ENCODE peak calls at places on chromosomes 12 and 14, in seven cellular contexts. One of them, this sample, is unnamed. For H3K4me1, the result is how much of the 10 kb centered on the place peaks cover.

GRCh38 chr14:95540236-95540635 is 5.4 kb downstream of the GLRX5 start:
- DNase-seq in ovary: no peak
- DNase-seq in neural progenitor cell: no peak
- DNase-seq in kidney: no peak
- DNase-seq in neuronal stem cell: no peak
- DNase-seq in cardiac muscle cell: no peak
- DNase-seq in CD4-positive, CD25-positive, alpha-beta regulatory T cell: no peak
- DNase-seq in this sample: no peak

GRCh38 chr14:63713765-63714164 is 14.1 kb downstream of the SGPP1 start:
- DNase-seq in neuronal stem cell: no peak
- DNase-seq in CD4-positive, CD25-positive, alpha-beta regulatory T cell: no peak
- DNase-seq in kidney: no peak
- DNase-seq in ovary: no peak
- DNase-seq in neural progenitor cell: no peak
- DNase-seq in cardiac muscle cell: peak
- DNase-seq in this sample: no peak

GRCh38 chr12:75838309-75838708 is 193.3 kb downstream of the PHLDA1 start:
- DNase-seq in CD4-positive, CD25-positive, alpha-beta regulatory T cell: no peak
- DNase-seq in kidney: no peak
- DNase-seq in ovary: no peak
- DNase-seq in neuronal stem cell: no peak
- DNase-seq in cardiac muscle cell: no peak
- DNase-seq in neural progenitor cell: no peak
- DNase-seq in this sample: no peak

GRCh38 chr12:29734748-29735147 is 49.0 kb downstream of the TMTC1 start:
- DNase-seq in neuronal stem cell: no peak
- DNase-seq in cardiac muscle cell: no peak
- DNase-seq in neural progenitor cell: no peak
- DNase-seq in ovary: no peak
- DNase-seq in CD4-positive, CD25-positive, alpha-beta regulatory T cell: no peak
- DNase-seq in kidney: no peak
- DNase-seq in this sample: no peak

GRCh38 chr12:95336387-95337067 is 118.9 kb downstream of the VEZT start:
- DNase-seq in CD4-positive, CD25-positive, alpha-beta regulatory T cell: no peak
- DNase-seq in kidney: peak
- DNase-seq in ovary: peak
- DNase-seq in cardiac muscle cell: peak
- DNase-seq in neuronal stem cell: peak
- DNase-seq in neural progenitor cell: peak
- DNase-seq in this sample: peak

GRCh38 chr14:92755495-92755894 is 7.1 kb upstream of the LGMN start:
- DNase-seq in kidney: no peak
- DNase-seq in cardiac muscle cell: peak
- DNase-seq in CD4-positive, CD25-positive, alpha-beta regulatory T cell: no peak
- DNase-seq in ovary: no peak
- DNase-seq in neuronal stem cell: no peak
- DNase-seq in neural progenitor cell: no peak
- DNase-seq in this sample: no peak

GRCh38 chr12:122835693-122836026 is 403 bp downstream of the HIP1R start:
- DNase-seq in ovary: no peak
- DNase-seq in kidney: peak
- DNase-seq in CD4-positive, CD25-positive, alpha-beta regulatory T cell: peak
- DNase-seq in cardiac muscle cell: peak
- DNase-seq in neuronal stem cell: no peak
- DNase-seq in neural progenitor cell: no peak
- DNase-seq in this sample: no peak

GRCh38 chr12:67774983-67775587 is 126.5 kb downstream of the DYRK2 start:
- DNase-seq in cardiac muscle cell: no peak
- DNase-seq in neural progenitor cell: no peak
- DNase-seq in CD4-positive, CD25-positive, alpha-beta regulatory T cell: no peak
- DNase-seq in ovary: no peak
- DNase-seq in neuronal stem cell: no peak
- DNase-seq in kidney: no peak
- DNase-seq in this sample: no peak

GRCh38 chr14:75985618-75986438 is at the start of gene IFT43:
- DNase-seq in CD4-positive, CD25-positive, alpha-beta regulatory T cell: peak
- DNase-seq in cardiac muscle cell: peak
- DNase-seq in neural progenitor cell: peak
- DNase-seq in neuronal stem cell: peak
- DNase-seq in ovary: peak
- DNase-seq in kidney: peak
- DNase-seq in this sample: peak

DNA sequence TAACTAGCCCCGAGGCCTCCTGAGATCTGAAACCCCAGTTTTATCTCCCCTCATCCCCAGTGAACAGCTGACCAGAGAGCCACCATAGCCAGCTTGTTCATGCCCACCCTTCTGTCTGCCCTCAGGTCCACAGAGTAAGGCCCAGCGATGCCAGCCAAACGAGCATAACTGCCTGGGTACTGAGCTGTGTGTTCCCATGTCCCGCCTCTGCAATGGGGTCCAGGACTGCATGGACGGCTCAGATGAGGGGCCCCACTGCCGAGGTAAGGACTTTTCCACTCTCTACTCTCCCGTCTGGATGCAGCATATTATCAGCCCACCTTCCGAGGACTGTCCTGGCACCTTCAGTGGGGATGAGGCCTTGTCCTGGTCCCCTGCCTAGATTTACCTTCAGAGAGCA is 6.2 kb downstream of the LRP1-AS start:
- DNase-seq in cardiac muscle cell: no peak
- DNase-seq in CD4-positive, CD25-positive, alpha-beta regulatory T cell: no peak
- DNase-seq in neural progenitor cell: no peak
- DNase-seq in kidney: no peak
- DNase-seq in ovary: no peak
- DNase-seq in neuronal stem cell: no peak
- DNase-seq in this sample: no peak
- H3K4me1 ChIP-seq in cardiac muscle cell: under half
- H3K4me1 ChIP-seq in CD4-positive, CD25-positive, alpha-beta regulatory T cell: under half
- H3K4me1 ChIP-seq in neural progenitor cell: under half
- H3K4me1 ChIP-seq in kidney: under half
- H3K4me1 ChIP-seq in ovary: under half
- H3K4me1 ChIP-seq in neuronal stem cell: under half
- H3K4me1 ChIP-seq in this sample: under half

DNA sequence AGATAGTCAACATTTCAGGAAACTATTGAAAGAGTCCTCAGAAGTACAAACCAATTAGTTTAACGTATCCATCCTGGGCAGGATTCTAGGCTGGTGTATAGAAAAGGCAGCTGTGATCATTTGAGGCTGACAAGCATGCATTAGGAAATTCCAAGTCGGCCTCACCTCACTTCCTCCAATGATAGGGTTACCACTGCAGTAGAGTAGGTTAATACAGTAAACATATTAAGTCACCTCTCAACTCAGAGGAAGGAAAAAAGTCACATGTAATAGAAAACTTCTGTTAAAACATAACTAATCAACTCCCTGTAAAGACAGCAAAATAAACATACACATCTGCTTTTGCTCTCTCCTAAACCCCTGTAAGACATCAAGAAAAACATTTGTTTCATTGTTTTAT is 33.5 kb downstream of the MED13L start:
- DNase-seq in neuronal stem cell: no peak
- DNase-seq in kidney: no peak
- DNase-seq in cardiac muscle cell: peak
- DNase-seq in neural progenitor cell: no peak
- DNase-seq in ovary: no peak
- DNase-seq in CD4-positive, CD25-positive, alpha-beta regulatory T cell: no peak
- DNase-seq in this sample: no peak
- H3K4me1 ChIP-seq in neuronal stem cell: under half
- H3K4me1 ChIP-seq in kidney: under half
- H3K4me1 ChIP-seq in cardiac muscle cell: under half
- H3K4me1 ChIP-seq in neural progenitor cell: under half
- H3K4me1 ChIP-seq in ovary: under half
- H3K4me1 ChIP-seq in CD4-positive, CD25-positive, alpha-beta regulatory T cell: under half
- H3K4me1 ChIP-seq in this sample: under half

DNA sequence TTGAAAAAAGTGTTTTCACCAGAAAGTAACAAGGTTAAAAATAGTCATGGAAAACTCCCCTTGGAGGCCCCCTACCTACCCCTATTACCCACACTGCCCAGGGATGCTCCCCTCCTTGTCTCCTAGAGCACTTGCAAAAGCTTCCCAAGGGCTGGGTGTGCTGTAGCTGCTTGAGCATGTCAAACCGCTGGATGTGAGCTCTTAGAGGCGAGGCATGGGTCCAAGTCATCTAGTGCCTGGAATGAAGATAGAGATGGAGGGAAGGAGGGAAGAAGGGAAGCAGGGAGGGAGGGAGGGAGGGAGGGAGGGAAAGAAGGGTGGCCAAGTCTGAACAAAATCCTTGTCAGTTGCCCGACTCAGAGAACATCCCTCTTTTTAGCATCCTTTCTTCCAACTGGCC is 43.1 kb downstream of the LTBP2 start:
- DNase-seq in CD4-positive, CD25-positive, alpha-beta regulatory T cell: no peak
- DNase-seq in ovary: peak
- DNase-seq in neural progenitor cell: no peak
- DNase-seq in kidney: no peak
- DNase-seq in neuronal stem cell: no peak
- DNase-seq in cardiac muscle cell: peak
- DNase-seq in this sample: no peak
- H3K4me1 ChIP-seq in CD4-positive, CD25-positive, alpha-beta regulatory T cell: under half
- H3K4me1 ChIP-seq in ovary: under half
- H3K4me1 ChIP-seq in neural progenitor cell: under half
- H3K4me1 ChIP-seq in kidney: under half
- H3K4me1 ChIP-seq in neuronal stem cell: under half
- H3K4me1 ChIP-seq in cardiac muscle cell: under half
- H3K4me1 ChIP-seq in this sample: under half

GRCh38 chr14:67567654-67568053 is 32.4 kb downstream of the PIGH start:
- DNase-seq in cardiac muscle cell: no peak
- DNase-seq in CD4-positive, CD25-positive, alpha-beta regulatory T cell: no peak
- DNase-seq in kidney: no peak
- DNase-seq in ovary: no peak
- DNase-seq in neuronal stem cell: no peak
- DNase-seq in neural progenitor cell: no peak
- DNase-seq in this sample: no peak
- H3K4me1 ChIP-seq in cardiac muscle cell: under half
- H3K4me1 ChIP-seq in CD4-positive, CD25-positive, alpha-beta regulatory T cell: under half
- H3K4me1 ChIP-seq in kidney: under half
- H3K4me1 ChIP-seq in ovary: under half
- H3K4me1 ChIP-seq in neuronal stem cell: under half
- H3K4me1 ChIP-seq in neural progenitor cell: under half
- H3K4me1 ChIP-seq in this sample: under half

GRCh38 chr12:80559766-80560165 is 115.7 kb downstream of the PTPRQ start:
- DNase-seq in ovary: no peak
- DNase-seq in kidney: no peak
- DNase-seq in cardiac muscle cell: no peak
- DNase-seq in neural progenitor cell: no peak
- DNase-seq in neuronal stem cell: no peak
- DNase-seq in CD4-positive, CD25-positive, alpha-beta regulatory T cell: no peak
- DNase-seq in this sample: no peak
- H3K4me1 ChIP-seq in ovary: under half
- H3K4me1 ChIP-seq in kidney: under half
- H3K4me1 ChIP-seq in cardiac muscle cell: under half
- H3K4me1 ChIP-seq in neural progenitor cell: under half
- H3K4me1 ChIP-seq in neuronal stem cell: under half
- H3K4me1 ChIP-seq in CD4-positive, CD25-positive, alpha-beta regulatory T cell: under half
- H3K4me1 ChIP-seq in this sample: under half

DNA sequence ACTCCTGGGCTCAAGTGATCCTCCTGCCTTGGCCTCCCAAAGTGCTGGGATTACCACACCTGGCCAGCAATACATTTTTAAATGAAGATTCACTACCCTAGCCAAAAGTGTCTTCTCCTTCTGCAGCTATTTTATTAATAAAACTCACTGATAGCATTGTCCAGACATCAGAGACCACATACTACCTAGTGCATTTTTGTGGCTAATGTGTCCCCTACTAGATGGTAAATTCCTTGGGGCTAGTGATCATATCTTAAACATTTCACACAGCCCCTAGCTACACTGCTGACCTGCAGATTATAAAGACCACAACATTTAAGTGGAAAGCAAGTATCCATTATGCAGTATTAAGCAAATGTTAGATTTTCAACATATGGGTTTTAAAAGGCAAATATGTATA is 17.0 kb downstream of the DTD2 start:
- DNase-seq in neural progenitor cell: no peak
- DNase-seq in kidney: no peak
- DNase-seq in neuronal stem cell: no peak
- DNase-seq in CD4-positive, CD25-positive, alpha-beta regulatory T cell: no peak
- DNase-seq in ovary: no peak
- DNase-seq in cardiac muscle cell: no peak
- DNase-seq in this sample: no peak
- H3K4me1 ChIP-seq in neural progenitor cell: under half
- H3K4me1 ChIP-seq in kidney: under half
- H3K4me1 ChIP-seq in neuronal stem cell: under half
- H3K4me1 ChIP-seq in CD4-positive, CD25-positive, alpha-beta regulatory T cell: under half
- H3K4me1 ChIP-seq in ovary: under half
- H3K4me1 ChIP-seq in cardiac muscle cell: under half
- H3K4me1 ChIP-seq in this sample: under half

GRCh38 chr14:35401422-35401729 is 3.2 kb downstream of the NFKBIA start:
- DNase-seq in CD4-positive, CD25-positive, alpha-beta regulatory T cell: peak
- DNase-seq in cardiac muscle cell: no peak
- DNase-seq in neural progenitor cell: no peak
- DNase-seq in ovary: no peak
- DNase-seq in kidney: no peak
- DNase-seq in neuronal stem cell: no peak
- DNase-seq in this sample: no peak

GRCh38 chr14:35401853-35402252 is 2.7 kb downstream of the NFKBIA start:
- DNase-seq in cardiac muscle cell: peak
- DNase-seq in kidney: peak
- DNase-seq in neural progenitor cell: no peak
- DNase-seq in neuronal stem cell: no peak
- DNase-seq in CD4-positive, CD25-positive, alpha-beta regulatory T cell: no peak
- DNase-seq in ovary: peak
- DNase-seq in this sample: no peak

GRCh38 chr14:35403085-35403396 is 1.5 kb downstream of the NFKBIA start:
- DNase-seq in neuronal stem cell: no peak
- DNase-seq in CD4-positive, CD25-positive, alpha-beta regulatory T cell: no peak
- DNase-seq in ovary: peak
- DNase-seq in kidney: peak
- DNase-seq in cardiac muscle cell: peak
- DNase-seq in neural progenitor cell: no peak
- DNase-seq in this sample: no peak

GRCh38 chr14:35403397-35404245 is 928 bp downstream of the NFKBIA start:
- DNase-seq in neural progenitor cell: peak
- DNase-seq in CD4-positive, CD25-positive, alpha-beta regulatory T cell: peak
- DNase-seq in neuronal stem cell: peak
- DNase-seq in kidney: peak
- DNase-seq in cardiac muscle cell: peak
- DNase-seq in ovary: peak
- DNase-seq in this sample: peak

DNA sequence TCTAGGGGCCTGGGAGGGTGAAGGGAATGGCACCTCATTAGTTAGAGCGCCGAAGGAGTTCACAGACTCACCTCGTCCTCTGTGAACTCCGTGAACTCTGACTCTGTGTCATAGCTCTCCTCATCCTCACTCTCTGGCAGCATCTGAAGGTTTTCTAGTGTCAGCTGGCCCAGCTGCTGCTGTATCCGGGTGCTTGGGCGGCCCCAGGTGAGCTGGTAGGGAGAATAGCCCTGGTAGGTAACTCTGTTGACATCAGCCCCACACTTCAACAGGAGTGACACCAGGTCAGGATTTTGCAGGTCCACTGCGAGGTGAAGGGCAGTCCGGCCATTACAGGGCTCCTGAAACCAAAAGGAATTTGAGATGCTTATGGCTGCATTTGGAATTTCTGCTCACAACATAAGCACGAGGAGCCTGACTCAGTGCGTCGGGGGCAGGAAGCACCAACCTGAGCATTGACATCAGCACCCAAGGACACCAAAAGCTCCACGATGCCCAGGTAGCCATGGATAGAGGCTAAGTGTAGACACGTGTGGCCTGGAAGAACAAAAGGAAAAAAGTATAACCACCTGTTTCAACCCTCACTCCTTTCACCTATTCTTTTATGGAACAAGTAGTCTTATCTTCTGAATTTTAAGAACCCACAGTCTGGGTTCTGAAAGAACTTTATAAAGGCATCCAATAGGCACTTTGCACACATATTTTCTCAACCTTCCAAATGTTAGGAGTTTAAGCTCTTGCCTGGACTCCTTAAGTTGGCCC is 2.0 kb downstream of the NFKBIA start:
- DNase-seq in neuronal stem cell: no peak
- DNase-seq in neural progenitor cell: no peak
- DNase-seq in kidney: peak
- DNase-seq in ovary: no peak
- DNase-seq in cardiac muscle cell: no peak
- DNase-seq in CD4-positive, CD25-positive, alpha-beta regulatory T cell: peak
- DNase-seq in this sample: no peak
- H3K4me1 ChIP-seq in neuronal stem cell: under half
- H3K4me1 ChIP-seq in neural progenitor cell: under half
- H3K4me1 ChIP-seq in kidney: under half
- H3K4me1 ChIP-seq in ovary: under half
- H3K4me1 ChIP-seq in cardiac muscle cell: under half
- H3K4me1 ChIP-seq in CD4-positive, CD25-positive, alpha-beta regulatory T cell: half or more
- H3K4me1 ChIP-seq in this sample: under half